ENCODE peak calls at places on chromosomes 2 and 18, in seven cellular contexts. One of them, this sample, is unnamed.

GRCh38 chr2:66013456-66013855 is 421.5 kb upstream of the MEIS1 start:
- DNase-seq in psoas muscle: no peak
- DNase-seq in BJ: no peak
- DNase-seq in fibroblast of lung: no peak
- DNase-seq in fibroblast of villous mesenchyme: no peak
- DNase-seq in cardiac muscle cell: no peak
- DNase-seq in uterus: no peak
- DNase-seq in this sample: no peak

GRCh38 chr2:95344208-95344570 is 47.0 kb downstream of the KCNIP3 start:
- DNase-seq in fibroblast of lung: no peak
- DNase-seq in cardiac muscle cell: no peak
- DNase-seq in fibroblast of villous mesenchyme: no peak
- DNase-seq in uterus: no peak
- DNase-seq in psoas muscle: peak; percentile 32
- DNase-seq in BJ: no peak
- DNase-seq in this sample: no peak

GRCh38 chr18:57543560-57543959 is 42.9 kb downstream of the FECH start:
- DNase-seq in fibroblast of lung: no peak
- DNase-seq in uterus: no peak
- DNase-seq in BJ: no peak
- DNase-seq in cardiac muscle cell: no peak
- DNase-seq in fibroblast of villous mesenchyme: no peak
- DNase-seq in psoas muscle: no peak
- DNase-seq in this sample: no peak

GRCh38 chr18:48754993-48755473 is 195.7 kb downstream of the SMAD7 start:
- DNase-seq in fibroblast of lung: no peak
- DNase-seq in cardiac muscle cell: no peak
- DNase-seq in fibroblast of villous mesenchyme: peak; percentile 15
- DNase-seq in uterus: no peak
- DNase-seq in psoas muscle: peak; percentile 6
- DNase-seq in BJ: no peak
- DNase-seq in this sample: no peak

GRCh38 chr2:170525566-170525900 is 189.6 kb upstream of the SP5 start:
- DNase-seq in cardiac muscle cell: no peak
- DNase-seq in fibroblast of villous mesenchyme: peak; percentile 88
- DNase-seq in fibroblast of lung: peak; percentile 96
- DNase-seq in BJ: peak; percentile 81
- DNase-seq in uterus: peak; percentile 92
- DNase-seq in psoas muscle: peak; percentile 87
- DNase-seq in this sample: peak; percentile 97

GRCh38 chr2:38765551-38765950 is 12.5 kb upstream of the GEMIN6 start:
- DNase-seq in fibroblast of lung: peak; percentile 64
- DNase-seq in BJ: no peak
- DNase-seq in fibroblast of villous mesenchyme: no peak
- DNase-seq in psoas muscle: no peak
- DNase-seq in uterus: no peak
- DNase-seq in cardiac muscle cell: no peak
- DNase-seq in this sample: no peak

GRCh38 chr2:25250331-25251031 is 82.1 kb upstream of the POMC start:
- DNase-seq in psoas muscle: no peak
- DNase-seq in uterus: no peak
- DNase-seq in fibroblast of villous mesenchyme: no peak
- DNase-seq in BJ: peak; percentile 28
- DNase-seq in cardiac muscle cell: peak; percentile 23
- DNase-seq in fibroblast of lung: peak; percentile 91
- DNase-seq in this sample: peak; percentile 32

GRCh38 chr2:31246184-31246852 is 12.4 kb downstream of the EHD3 start:
- DNase-seq in uterus: no peak
- DNase-seq in BJ: no peak
- DNase-seq in fibroblast of villous mesenchyme: no peak
- DNase-seq in psoas muscle: no peak
- DNase-seq in fibroblast of lung: peak; percentile 38
- DNase-seq in cardiac muscle cell: no peak
- DNase-seq in this sample: no peak

GRCh38 chr2:201413552-201413951 is 37.7 kb downstream of the TRAK2 start:
- DNase-seq in cardiac muscle cell: no peak
- DNase-seq in fibroblast of lung: no peak
- DNase-seq in BJ: no peak
- DNase-seq in psoas muscle: no peak
- DNase-seq in uterus: no peak
- DNase-seq in fibroblast of villous mesenchyme: no peak
- DNase-seq in this sample: no peak

GRCh38 chr2:167946367-167946955 is 300.9 kb downstream of the STK39 start:
- DNase-seq in fibroblast of lung: no peak
- DNase-seq in uterus: no peak
- DNase-seq in psoas muscle: no peak
- DNase-seq in fibroblast of villous mesenchyme: no peak
- DNase-seq in cardiac muscle cell: no peak
- DNase-seq in BJ: no peak
- DNase-seq in this sample: no peak

GRCh38 chr2:215136669-215137328 is 1.6 kb downstream of the ABCA12 start:
- DNase-seq in fibroblast of villous mesenchyme: peak; percentile 9
- DNase-seq in BJ: no peak
- DNase-seq in fibroblast of lung: peak; percentile 71
- DNase-seq in cardiac muscle cell: no peak
- DNase-seq in uterus: no peak
- DNase-seq in psoas muscle: no peak
- DNase-seq in this sample: peak; percentile 24

GRCh38 chr2:120486946-120487345 is 141.0 kb downstream of the INHBB start:
- DNase-seq in uterus: no peak
- DNase-seq in fibroblast of villous mesenchyme: no peak
- DNase-seq in BJ: no peak
- DNase-seq in psoas muscle: peak; percentile 49
- DNase-seq in cardiac muscle cell: no peak
- DNase-seq in fibroblast of lung: no peak
- DNase-seq in this sample: no peak

GRCh38 chr2:238569415-238570195 is 142.9 kb downstream of the ASB1 start:
- DNase-seq in psoas muscle: no peak
- DNase-seq in fibroblast of lung: no peak
- DNase-seq in fibroblast of villous mesenchyme: peak; percentile 29
- DNase-seq in BJ: no peak
- DNase-seq in uterus: no peak
- DNase-seq in cardiac muscle cell: no peak
- DNase-seq in this sample: peak; percentile 27

GRCh38 chr2:85975581-85975980 is 86.8 kb upstream of the ST3GAL5 start:
- DNase-seq in fibroblast of villous mesenchyme: no peak
- DNase-seq in psoas muscle: no peak
- DNase-seq in BJ: no peak
- DNase-seq in uterus: no peak
- DNase-seq in fibroblast of lung: no peak
- DNase-seq in cardiac muscle cell: no peak
- DNase-seq in this sample: no peak

GRCh38 chr2:9217838-9218770 is 11.5 kb downstream of the ASAP2 start:
- DNase-seq in fibroblast of villous mesenchyme: no peak
- DNase-seq in fibroblast of lung: peak; percentile 49
- DNase-seq in uterus: no peak
- DNase-seq in psoas muscle: no peak
- DNase-seq in BJ: no peak
- DNase-seq in cardiac muscle cell: no peak
- DNase-seq in this sample: no peak

DNA sequence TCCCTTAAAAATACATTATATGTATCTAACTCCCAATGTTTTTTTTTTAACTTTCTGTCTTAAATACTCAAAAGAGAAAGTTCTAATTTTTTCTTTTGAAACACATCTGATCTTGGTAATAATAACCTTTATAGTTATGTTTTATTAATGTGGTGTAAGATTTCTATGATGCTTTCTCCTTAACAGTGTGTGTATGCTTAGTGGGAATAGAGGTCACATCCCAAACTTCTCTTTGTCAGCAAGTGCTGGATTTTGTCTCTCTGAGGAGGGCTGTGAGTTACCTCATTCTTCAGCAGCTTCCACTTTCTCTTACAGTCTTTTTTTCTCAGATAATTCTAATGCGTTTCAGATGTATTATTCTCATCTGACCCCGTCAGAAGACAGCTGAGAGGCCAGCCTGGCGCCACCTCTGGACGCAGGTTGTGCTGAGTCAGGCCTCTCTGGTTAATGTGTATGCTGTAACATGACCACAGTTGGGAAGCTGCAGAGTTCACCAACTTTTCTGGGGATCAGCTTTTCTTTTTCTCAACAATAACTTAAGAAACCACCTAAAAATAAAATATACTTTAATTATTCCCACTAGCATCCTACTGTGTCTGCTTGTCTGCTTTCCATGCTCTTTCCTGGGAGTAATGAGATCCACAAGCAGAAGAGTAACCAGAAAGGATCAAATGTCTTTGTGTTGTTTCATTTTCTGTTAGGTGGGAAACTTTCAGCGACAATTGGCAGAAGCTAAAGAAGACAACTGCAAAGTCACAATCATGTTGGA is 79.5 kb downstream of the CCDC150 start:
- DNase-seq in cardiac muscle cell: peak; percentile 52
- DNase-seq in fibroblast of lung: peak; percentile 77
- DNase-seq in uterus: no peak
- DNase-seq in fibroblast of villous mesenchyme: peak; percentile 81
- DNase-seq in BJ: peak; percentile 47
- DNase-seq in psoas muscle: no peak
- DNase-seq in this sample: peak; percentile 60
- TF ChIP-seq CTCF in cardiac muscle cell: peak; percentile 36
- TF ChIP-seq CTCF in fibroblast of lung: peak; percentile 38
- TF ChIP-seq CTCF in uterus: no peak
- TF ChIP-seq CTCF in fibroblast of villous mesenchyme: peak; percentile 17
- TF ChIP-seq CTCF in BJ: peak; percentile 59
- TF ChIP-seq CTCF in psoas muscle: no peak
- TF ChIP-seq CTCF in this sample: peak; percentile 24

DNA sequence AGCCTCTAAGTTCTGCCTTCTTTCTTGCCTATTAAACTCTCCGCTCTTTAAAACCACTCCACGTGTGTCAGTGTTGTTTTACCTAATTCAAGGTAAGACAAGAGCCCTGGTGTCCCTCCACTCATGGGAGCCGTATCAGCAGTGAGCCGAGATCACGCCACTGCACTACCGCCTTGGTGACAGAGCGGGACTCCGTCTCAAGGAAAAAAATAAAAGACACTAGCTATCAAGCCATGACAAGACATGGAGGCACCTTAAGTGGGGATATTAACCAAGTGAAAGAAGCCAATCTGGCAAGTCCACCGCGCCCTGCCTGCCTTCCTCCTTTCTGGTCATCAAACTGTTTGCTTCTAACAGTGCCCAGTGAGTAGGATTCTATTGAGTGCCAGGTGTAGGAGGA is 40.2 kb upstream of the LBH start:
- DNase-seq in psoas muscle: no peak
- DNase-seq in fibroblast of lung: no peak
- DNase-seq in BJ: no peak
- DNase-seq in fibroblast of villous mesenchyme: no peak
- DNase-seq in uterus: no peak
- DNase-seq in cardiac muscle cell: no peak
- DNase-seq in this sample: no peak
- H3K4me3 ChIP-seq in psoas muscle: no peak overlapping the region
- H3K4me3 ChIP-seq in fibroblast of lung: no peak overlapping the region
- H3K4me3 ChIP-seq in BJ: no peak overlapping the region
- H3K4me3 ChIP-seq in fibroblast of villous mesenchyme: no peak overlapping the region
- H3K4me3 ChIP-seq in uterus: no peak overlapping the region
- H3K4me3 ChIP-seq in cardiac muscle cell: no peak overlapping the region
- H3K4me3 ChIP-seq in this sample: no peak overlapping the region

DNA sequence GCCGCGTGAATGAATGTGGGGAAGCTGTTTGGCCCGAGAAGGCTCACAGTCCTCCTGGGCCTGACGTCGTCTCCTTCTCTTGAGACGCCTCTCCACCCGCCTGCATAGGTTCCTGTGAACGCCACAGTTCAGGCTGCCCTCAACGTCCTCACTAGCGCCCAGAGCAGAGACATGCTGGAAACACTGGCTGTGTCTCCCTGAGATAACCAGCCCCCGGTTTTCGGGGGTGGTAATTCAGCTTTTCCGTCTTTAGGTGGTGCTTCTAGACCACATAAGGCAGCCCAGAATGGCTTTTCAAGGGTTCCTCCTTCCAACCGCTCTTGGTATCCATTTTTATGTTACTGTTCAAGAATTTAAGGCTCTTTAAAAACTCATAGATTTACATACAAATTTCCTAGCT is 110.4 kb upstream of the PXDN start:
- DNase-seq in uterus: no peak
- DNase-seq in psoas muscle: no peak
- DNase-seq in fibroblast of lung: peak; percentile 66
- DNase-seq in cardiac muscle cell: peak; percentile 77
- DNase-seq in BJ: no peak
- DNase-seq in fibroblast of villous mesenchyme: peak; percentile 36
- DNase-seq in this sample: peak; percentile 38
- TF ChIP-seq CTCF in uterus: peak; percentile 41
- TF ChIP-seq CTCF in psoas muscle: peak; percentile 39
- TF ChIP-seq CTCF in fibroblast of lung: peak; percentile 41
- TF ChIP-seq CTCF in cardiac muscle cell: peak; percentile 27
- TF ChIP-seq CTCF in BJ: peak; percentile 24
- TF ChIP-seq CTCF in fibroblast of villous mesenchyme: peak; percentile 34
- TF ChIP-seq CTCF in this sample: peak; percentile 38

GRCh38 chr18:5556317-5556974 is 12.6 kb upstream of the EPB41L3 start:
- DNase-seq in BJ: no peak
- DNase-seq in fibroblast of lung: peak; percentile 76
- DNase-seq in cardiac muscle cell: no peak
- DNase-seq in uterus: no peak
- DNase-seq in psoas muscle: peak; percentile 60
- DNase-seq in fibroblast of villous mesenchyme: no peak
- DNase-seq in this sample: peak; percentile 71
- H3K4me3 ChIP-seq in BJ: no peak overlapping the region
- H3K4me3 ChIP-seq in fibroblast of lung: no peak overlapping the region
- H3K4me3 ChIP-seq in cardiac muscle cell: no peak overlapping the region
- H3K4me3 ChIP-seq in uterus: no peak overlapping the region
- H3K4me3 ChIP-seq in psoas muscle: no peak overlapping the region
- H3K4me3 ChIP-seq in fibroblast of villous mesenchyme: no peak overlapping the region
- H3K4me3 ChIP-seq in this sample: no peak overlapping the region

DNA sequence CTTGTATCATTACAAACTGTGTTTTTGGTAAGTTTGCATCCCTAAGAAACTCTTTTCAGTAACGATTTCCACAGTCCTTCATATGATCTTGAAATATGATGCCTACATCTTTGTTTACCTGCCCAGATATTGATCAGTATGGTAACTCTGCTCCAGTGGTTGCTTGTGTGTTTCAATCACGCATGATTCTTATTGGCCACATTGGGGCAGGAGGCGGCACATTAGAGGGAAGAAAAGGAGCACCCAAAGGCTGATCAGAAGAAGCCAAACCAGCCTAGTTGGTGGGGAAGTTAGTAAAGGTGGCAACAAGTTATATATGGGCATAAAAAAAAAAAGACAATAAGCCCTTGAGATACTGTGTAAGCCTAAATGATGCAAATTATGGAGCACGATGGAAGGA is 158.9 kb downstream of the RHBDD1 start:
- DNase-seq in BJ: no peak
- DNase-seq in fibroblast of villous mesenchyme: no peak
- DNase-seq in uterus: no peak
- DNase-seq in cardiac muscle cell: no peak
- DNase-seq in fibroblast of lung: no peak
- DNase-seq in psoas muscle: no peak
- DNase-seq in this sample: no peak
- TF ChIP-seq CTCF in BJ: no peak
- TF ChIP-seq CTCF in fibroblast of villous mesenchyme: no peak
- TF ChIP-seq CTCF in uterus: no peak
- TF ChIP-seq CTCF in cardiac muscle cell: no peak
- TF ChIP-seq CTCF in fibroblast of lung: peak; percentile 40
- TF ChIP-seq CTCF in psoas muscle: no peak
- TF ChIP-seq CTCF in this sample: no peak

GRCh38 chr18:64994370-64994769 is 756.4 kb upstream of the CDH7 start:
- DNase-seq in uterus: no peak
- DNase-seq in fibroblast of lung: no peak
- DNase-seq in cardiac muscle cell: no peak
- DNase-seq in fibroblast of villous mesenchyme: no peak
- DNase-seq in psoas muscle: no peak
- DNase-seq in BJ: no peak
- DNase-seq in this sample: no peak
- H3K4me3 ChIP-seq in uterus: no peak overlapping the region
- H3K4me3 ChIP-seq in fibroblast of lung: no peak overlapping the region
- H3K4me3 ChIP-seq in cardiac muscle cell: no peak overlapping the region
- H3K4me3 ChIP-seq in fibroblast of villous mesenchyme: no peak overlapping the region
- H3K4me3 ChIP-seq in psoas muscle: no peak overlapping the region
- H3K4me3 ChIP-seq in BJ: no peak overlapping the region
- H3K4me3 ChIP-seq in this sample: no peak overlapping the region

This sample was measured in cardiac fibroblast.